ENCODE peak calls at places on chromosomes 1 and 21, in nine cellular contexts. One of them, this sample, is unnamed.
A peak's percentile ranks its signal among the peaks of the same experiment; 100 is the strongest.

GRCh38 chr1:211355873-211356272 is 29.2 kb downstream of the TRAF5 start:
- DNase-seq in lower leg skin: no peak
- DNase-seq in hepatocyte: no peak
- DNase-seq in PC-3: no peak
- DNase-seq in lung: no peak
- DNase-seq in fibroblast of mammary gland: no peak
- DNase-seq in Peyer's patch: no peak
- DNase-seq in thyroid gland: no peak
- DNase-seq in heart left ventricle: no peak
- DNase-seq in this sample: no peak

GRCh38 chr1:147245586-147246021 is 3.1 kb downstream of the CHD1L start:
- DNase-seq in lower leg skin: no peak
- DNase-seq in hepatocyte: no peak
- DNase-seq in PC-3: peak; percentile 37
- DNase-seq in lung: no peak
- DNase-seq in fibroblast of mammary gland: peak; percentile 50
- DNase-seq in Peyer's patch: no peak
- DNase-seq in thyroid gland: no peak
- DNase-seq in heart left ventricle: no peak
- DNase-seq in this sample: no peak

GRCh38 chr1:203302894-203303293 is 2.4 kb upstream of the BTG2 start:
- DNase-seq in lower leg skin: no peak
- DNase-seq in hepatocyte: no peak
- DNase-seq in PC-3: no peak
- DNase-seq in lung: no peak
- DNase-seq in fibroblast of mammary gland: no peak
- DNase-seq in Peyer's patch: no peak
- DNase-seq in thyroid gland: no peak
- DNase-seq in heart left ventricle: no peak
- DNase-seq in this sample: no peak

GRCh38 chr1:185441608-185442007 is 124.6 kb upstream of the IVNS1ABP start:
- DNase-seq in lower leg skin: no peak
- DNase-seq in hepatocyte: peak; percentile 38
- DNase-seq in PC-3: peak; percentile 88
- DNase-seq in lung: no peak
- DNase-seq in fibroblast of mammary gland: peak; percentile 63
- DNase-seq in Peyer's patch: no peak
- DNase-seq in thyroid gland: peak; percentile 23
- DNase-seq in heart left ventricle: no peak
- DNase-seq in this sample: no peak

GRCh38 chr1:181632960-181633359 is 149.6 kb downstream of the CACNA1E start:
- DNase-seq in lower leg skin: no peak
- DNase-seq in hepatocyte: no peak
- DNase-seq in PC-3: no peak
- DNase-seq in lung: no peak
- DNase-seq in fibroblast of mammary gland: no peak
- DNase-seq in Peyer's patch: no peak
- DNase-seq in thyroid gland: no peak
- DNase-seq in heart left ventricle: no peak
- DNase-seq in this sample: no peak

GRCh38 chr21:45977396-45977795 is 4.2 kb upstream of the COL6A1 start:
- DNase-seq in lower leg skin: no peak
- DNase-seq in hepatocyte: no peak
- DNase-seq in PC-3: no peak
- DNase-seq in lung: no peak
- DNase-seq in fibroblast of mammary gland: no peak
- DNase-seq in Peyer's patch: peak; percentile 45
- DNase-seq in thyroid gland: no peak
- DNase-seq in heart left ventricle: peak; percentile 65
- DNase-seq in this sample: no peak

GRCh38 chr1:236687273-236687672 is 974 bp downstream of the ACTN2 start:
- DNase-seq in lower leg skin: no peak
- DNase-seq in hepatocyte: no peak
- DNase-seq in PC-3: no peak
- DNase-seq in lung: no peak
- DNase-seq in fibroblast of mammary gland: no peak
- DNase-seq in Peyer's patch: no peak
- DNase-seq in thyroid gland: no peak
- DNase-seq in heart left ventricle: no peak
- DNase-seq in this sample: no peak

GRCh38 chr1:168875819-168876218 is 146.8 kb upstream of the DPT start:
- DNase-seq in lower leg skin: no peak
- DNase-seq in hepatocyte: no peak
- DNase-seq in PC-3: no peak
- DNase-seq in lung: peak; percentile 29
- DNase-seq in fibroblast of mammary gland: no peak
- DNase-seq in Peyer's patch: no peak
- DNase-seq in thyroid gland: no peak
- DNase-seq in heart left ventricle: no peak
- DNase-seq in this sample: no peak

GRCh38 chr1:112358798-112359408 is 37.1 kb upstream of the CTTNBP2NL start:
- DNase-seq in lower leg skin: peak; percentile 86
- DNase-seq in hepatocyte: peak; percentile 70
- DNase-seq in PC-3: peak; percentile 45
- DNase-seq in lung: peak; percentile 72
- DNase-seq in fibroblast of mammary gland: peak; percentile 71
- DNase-seq in Peyer's patch: peak; percentile 85
- DNase-seq in thyroid gland: peak; percentile 66
- DNase-seq in heart left ventricle: peak; percentile 81
- DNase-seq in this sample: no peak

GRCh38 chr1:216793303-216793702 is 70.1 kb upstream of the ESRRG start:
- DNase-seq in lower leg skin: no peak
- DNase-seq in hepatocyte: peak; percentile 6
- DNase-seq in PC-3: peak; percentile 45
- DNase-seq in lung: no peak
- DNase-seq in fibroblast of mammary gland: no peak
- DNase-seq in Peyer's patch: no peak
- DNase-seq in thyroid gland: no peak
- DNase-seq in heart left ventricle: no peak
- DNase-seq in this sample: no peak

GRCh38 chr1:59699227-59699847 is 115.4 kb upstream of the HOOK1 start:
- DNase-seq in lower leg skin: no peak
- DNase-seq in hepatocyte: peak; percentile 64
- DNase-seq in PC-3: peak; percentile 65
- DNase-seq in lung: no peak
- DNase-seq in fibroblast of mammary gland: peak; percentile 65
- DNase-seq in Peyer's patch: peak; percentile 61
- DNase-seq in thyroid gland: no peak
- DNase-seq in heart left ventricle: no peak
- DNase-seq in this sample: no peak

GRCh38 chr1:241614144-241614543 is 26.0 kb downstream of the CHML start:
- DNase-seq in lower leg skin: no peak
- DNase-seq in hepatocyte: no peak
- DNase-seq in PC-3: no peak
- DNase-seq in lung: no peak
- DNase-seq in fibroblast of mammary gland: no peak
- DNase-seq in Peyer's patch: no peak
- DNase-seq in thyroid gland: no peak
- DNase-seq in heart left ventricle: no peak
- DNase-seq in this sample: no peak

GRCh38 chr21:42195378-42196031 is 23.4 kb upstream of the ABCG1 start:
- DNase-seq in lower leg skin: no peak
- DNase-seq in hepatocyte: no peak
- DNase-seq in PC-3: no peak
- DNase-seq in lung: peak; percentile 45
- DNase-seq in fibroblast of mammary gland: peak; percentile 66
- DNase-seq in Peyer's patch: peak; percentile 60
- DNase-seq in thyroid gland: peak; percentile 24
- DNase-seq in heart left ventricle: no peak
- DNase-seq in this sample: no peak

GRCh38 chr1:45335732-45336365 is 4.1 kb upstream of the TOE1 start:
- DNase-seq in lower leg skin: no peak
- DNase-seq in hepatocyte: peak; percentile 69
- DNase-seq in PC-3: peak; percentile 91
- DNase-seq in lung: no peak
- DNase-seq in fibroblast of mammary gland: no peak
- DNase-seq in Peyer's patch: no peak
- DNase-seq in thyroid gland: no peak
- DNase-seq in heart left ventricle: no peak
- DNase-seq in this sample: no peak

GRCh38 chr1:23215751-23216449 is 1.4 kb downstream of the HTR1D start:
- DNase-seq in lower leg skin: no peak
- DNase-seq in hepatocyte: no peak
- DNase-seq in PC-3: no peak
- DNase-seq in lung: no peak
- DNase-seq in fibroblast of mammary gland: no peak
- DNase-seq in Peyer's patch: no peak
- DNase-seq in thyroid gland: no peak
- DNase-seq in heart left ventricle: no peak
- DNase-seq in this sample: no peak

GRCh38 chr1:197096137-197096536 is 29.1 kb upstream of the F13B start:
- DNase-seq in lower leg skin: no peak
- DNase-seq in hepatocyte: peak; percentile 18
- DNase-seq in PC-3: no peak
- DNase-seq in lung: no peak
- DNase-seq in fibroblast of mammary gland: no peak
- DNase-seq in Peyer's patch: peak; percentile 50
- DNase-seq in thyroid gland: no peak
- DNase-seq in heart left ventricle: no peak
- DNase-seq in this sample: no peak

GRCh38 chr1:180908084-180908765 is 4.5 kb upstream of the KIAA1614 start:
- DNase-seq in lower leg skin: no peak
- DNase-seq in hepatocyte: no peak
- DNase-seq in PC-3: no peak
- DNase-seq in lung: no peak
- DNase-seq in fibroblast of mammary gland: no peak
- DNase-seq in Peyer's patch: peak; percentile 8
- DNase-seq in thyroid gland: no peak
- DNase-seq in heart left ventricle: no peak
- DNase-seq in this sample: no peak

GRCh38 chr1:183241446-183241845 is 55.4 kb downstream of the LAMC2 start:
- DNase-seq in lower leg skin: no peak
- DNase-seq in hepatocyte: no peak
- DNase-seq in PC-3: no peak
- DNase-seq in lung: no peak
- DNase-seq in fibroblast of mammary gland: peak; percentile 66
- DNase-seq in Peyer's patch: no peak
- DNase-seq in thyroid gland: no peak
- DNase-seq in heart left ventricle: no peak
- DNase-seq in this sample: no peak

GRCh38 chr1:42272920-42273319 is 62.1 kb downstream of the FOXJ3 start:
- DNase-seq in lower leg skin: no peak
- DNase-seq in hepatocyte: no peak
- DNase-seq in PC-3: no peak
- DNase-seq in lung: no peak
- DNase-seq in fibroblast of mammary gland: no peak
- DNase-seq in Peyer's patch: no peak
- DNase-seq in thyroid gland: no peak
- DNase-seq in heart left ventricle: no peak
- DNase-seq in this sample: no peak

GRCh38 chr1:52216907-52217458 is 75.1 kb downstream of the ZFYVE9 start:
- DNase-seq in lower leg skin: no peak
- DNase-seq in hepatocyte: no peak
- DNase-seq in PC-3: no peak
- DNase-seq in lung: no peak
- DNase-seq in fibroblast of mammary gland: no peak
- DNase-seq in Peyer's patch: no peak
- DNase-seq in thyroid gland: no peak
- DNase-seq in heart left ventricle: no peak
- DNase-seq in this sample: no peak

GRCh38 chr1:90387825-90388224 is 329.3 kb downstream of the BARHL2 start:
- DNase-seq in lower leg skin: no peak
- DNase-seq in hepatocyte: no peak
- DNase-seq in PC-3: no peak
- DNase-seq in lung: no peak
- DNase-seq in fibroblast of mammary gland: peak; percentile 7
- DNase-seq in Peyer's patch: no peak
- DNase-seq in thyroid gland: no peak
- DNase-seq in heart left ventricle: no peak
- DNase-seq in this sample: no peak

GRCh38 chr1:33244143-33244808 is 12.0 kb upstream of the ZNF362 start:
- DNase-seq in lower leg skin: no peak
- DNase-seq in hepatocyte: no peak
- DNase-seq in PC-3: peak; percentile 82
- DNase-seq in lung: no peak
- DNase-seq in fibroblast of mammary gland: no peak
- DNase-seq in Peyer's patch: no peak
- DNase-seq in thyroid gland: no peak
- DNase-seq in heart left ventricle: no peak
- DNase-seq in this sample: no peak

GRCh38 chr1:35452086-35452485 is 105.1 kb downstream of the KIAA0319L start:
- DNase-seq in lower leg skin: peak; percentile 59
- DNase-seq in hepatocyte: peak; percentile 65
- DNase-seq in PC-3: no peak
- DNase-seq in lung: peak; percentile 69
- DNase-seq in fibroblast of mammary gland: peak; percentile 82
- DNase-seq in Peyer's patch: peak; percentile 52
- DNase-seq in thyroid gland: peak; percentile 65
- DNase-seq in heart left ventricle: no peak
- DNase-seq in this sample: no peak
- TF ChIP-seq CTCF in lower leg skin: no peak
- TF ChIP-seq CTCF in hepatocyte: no peak
- TF ChIP-seq CTCF in PC-3: no peak
- TF ChIP-seq CTCF in lung: no peak
- TF ChIP-seq CTCF in fibroblast of mammary gland: no peak
- TF ChIP-seq CTCF in Peyer's patch: no peak
- TF ChIP-seq CTCF in thyroid gland: peak; percentile 10
- TF ChIP-seq CTCF in heart left ventricle: peak; percentile 23
- TF ChIP-seq CTCF in this sample: no peak

GRCh38 chr1:162220009-162220539 is 150.6 kb downstream of the NOS1AP start:
- DNase-seq in lower leg skin: no peak
- DNase-seq in hepatocyte: no peak
- DNase-seq in PC-3: no peak
- DNase-seq in lung: no peak
- DNase-seq in fibroblast of mammary gland: no peak
- DNase-seq in Peyer's patch: no peak
- DNase-seq in thyroid gland: no peak
- DNase-seq in heart left ventricle: no peak
- DNase-seq in this sample: no peak
- TF ChIP-seq CTCF in lower leg skin: no peak
- TF ChIP-seq CTCF in hepatocyte: no peak
- TF ChIP-seq CTCF in PC-3: no peak
- TF ChIP-seq CTCF in lung: no peak
- TF ChIP-seq CTCF in fibroblast of mammary gland: no peak
- TF ChIP-seq CTCF in Peyer's patch: no peak
- TF ChIP-seq CTCF in thyroid gland: no peak
- TF ChIP-seq CTCF in heart left ventricle: no peak
- TF ChIP-seq CTCF in this sample: no peak

GRCh38 chr1:215517441-215517891 is 49.6 kb upstream of the KCTD3 start:
- DNase-seq in lower leg skin: peak; percentile 15
- DNase-seq in hepatocyte: peak; percentile 20
- DNase-seq in PC-3: peak; percentile 93
- DNase-seq in lung: no peak
- DNase-seq in fibroblast of mammary gland: peak; percentile 69
- DNase-seq in Peyer's patch: no peak
- DNase-seq in thyroid gland: no peak
- DNase-seq in heart left ventricle: no peak
- DNase-seq in this sample: no peak
- TF ChIP-seq CTCF in lower leg skin: no peak
- TF ChIP-seq CTCF in hepatocyte: peak; percentile 39
- TF ChIP-seq CTCF in PC-3: peak; percentile 99
- TF ChIP-seq CTCF in lung: no peak
- TF ChIP-seq CTCF in fibroblast of mammary gland: peak; percentile 51
- TF ChIP-seq CTCF in Peyer's patch: no peak
- TF ChIP-seq CTCF in thyroid gland: no peak
- TF ChIP-seq CTCF in heart left ventricle: no peak
- TF ChIP-seq CTCF in this sample: no peak

DNA sequence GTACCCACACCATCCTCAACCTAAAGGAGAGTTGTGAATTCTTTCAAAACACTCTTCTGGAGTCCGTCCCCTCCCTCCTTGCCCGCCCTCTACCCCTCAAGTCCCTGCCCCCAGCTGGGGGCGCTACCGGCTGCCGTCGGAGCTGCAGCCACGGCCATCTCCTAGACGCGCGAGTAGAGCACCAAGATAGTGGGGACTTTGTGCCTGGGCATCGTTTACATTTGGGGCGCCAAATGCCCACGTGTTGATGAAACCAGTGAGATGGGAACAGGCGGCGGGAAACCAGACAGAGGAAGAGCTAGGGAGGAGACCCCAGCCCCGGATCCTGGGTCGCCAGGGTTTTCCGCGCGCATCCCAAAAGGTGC is 647 bp upstream of the OLIG2 start:
- DNase-seq in lower leg skin: no peak
- DNase-seq in hepatocyte: no peak
- DNase-seq in PC-3: no peak
- DNase-seq in lung: no peak
- DNase-seq in fibroblast of mammary gland: no peak
- DNase-seq in Peyer's patch: no peak
- DNase-seq in thyroid gland: no peak
- DNase-seq in heart left ventricle: no peak
- DNase-seq in this sample: no peak
- TF ChIP-seq CTCF in lower leg skin: no peak
- TF ChIP-seq CTCF in hepatocyte: no peak
- TF ChIP-seq CTCF in PC-3: no peak
- TF ChIP-seq CTCF in lung: no peak
- TF ChIP-seq CTCF in fibroblast of mammary gland: no peak
- TF ChIP-seq CTCF in Peyer's patch: no peak
- TF ChIP-seq CTCF in thyroid gland: no peak
- TF ChIP-seq CTCF in heart left ventricle: no peak
- TF ChIP-seq CTCF in this sample: no peak

This sample was measured in natural killer cell.